ENCODE peak calls at places on chromosome 17, in nine cellular contexts. D is transverse colon; I is RWPE2; F is CD8-positive, alpha-beta T cell; W is esophagus squamous epithelium; A is heart right ventricle; E is foreskin fibroblast; C is GM12865; T is cardiac muscle cell. Q is an unnamed sample.

GRCh38 chr17:43753488-43754129 is 5.0 kb downstream of the SOST start:
- DNase-seq in I (no peak), F (no peak), D (no peak), T (no peak), W (no peak), E (peak), A (no peak), C (peak), Q (no peak)

GRCh38 chr17:63573634-63574033 is 23.4 kb downstream of the DCAF7 start:
- DNase-seq in E (no peak), D (no peak), F (no peak), I (no peak), A (no peak), W (no peak), C (no peak), T (no peak), Q (no peak)

GRCh38 chr17:44763170-44763569 is 4.4 kb downstream of the ADAM11 start:
- DNase-seq in D (no peak), F (no peak), A (no peak), T (no peak), E (no peak), C (no peak), W (no peak), I (no peak), Q (no peak)

GRCh38 chr17:18257268-18257681 is 1.3 kb downstream of the FLII start:
- DNase-seq in E (no peak), D (peak), A (no peak), I (peak), C (no peak), F (no peak), T (no peak), W (no peak), Q (no peak)

GRCh38 chr17:42387221-42387657 is 1.0 kb downstream of the STAT3 start:
- DNase-seq in T (no peak), I (no peak), D (no peak), F (no peak), C (no peak), W (no peak), E (peak), A (no peak), Q (no peak)

GRCh38 chr17:16418684-16419066 is 3.3 kb downstream of the TRPV2 start:
- DNase-seq in A (no peak), W (no peak), C (peak), I (no peak), D (no peak), F (no peak), E (peak), T (no peak), Q (no peak)

GRCh38 chr17:30130121-30130520 is 13.5 kb downstream of the NSRP1 start:
- DNase-seq in D (no peak), A (no peak), C (no peak), F (no peak), W (no peak), E (no peak), T (no peak), I (no peak), Q (no peak)

GRCh38 chr17:2283302-2283701 is 20.3 kb downstream of the SMG6 start:
- DNase-seq in I (no peak), T (no peak), W (no peak), E (no peak), D (no peak), F (no peak), C (no peak), A (no peak), Q (no peak)

GRCh38 chr17:63626551-63627228 is 4.5 kb downstream of the MAP3K3 start:
- DNase-seq in C (no peak), I (no peak), A (no peak), F (no peak), E (peak), D (no peak), T (no peak), W (no peak), Q (no peak)

GRCh38 chr17:65794572-65794971 is 233.1 kb upstream of the AXIN2 start:
- DNase-seq in E (peak), C (peak), T (peak), A (no peak), D (no peak), F (no peak), W (no peak), I (no peak), Q (no peak)

GRCh38 chr17:78438271-78438691 is 59.8 kb downstream of the PGS1 start:
- DNase-seq in F (no peak), D (no peak), W (no peak), C (no peak), A (no peak), T (no peak), E (no peak), I (no peak), Q (no peak)

GRCh38 chr17:71649986-71650385 is 470.8 kb upstream of the SOX9 start:
- DNase-seq in E (peak), C (no peak), F (no peak), I (no peak), A (no peak), W (no peak), T (no peak), D (no peak), Q (no peak)

GRCh38 chr17:49742256-49742655 is 21.7 kb downstream of the FAM117A start:
- DNase-seq in T (no peak), A (no peak), W (no peak), I (no peak), E (no peak), F (no peak), D (no peak), C (no peak), Q (no peak)

GRCh38 chr17:41777579-41778188 is 8.8 kb downstream of the JUP start:
- DNase-seq in E (peak), C (no peak), T (no peak), D (peak), W (no peak), F (no peak), A (peak), I (no peak), Q (no peak)

GRCh38 chr17:19713462-19713861 is 2.9 kb downstream of the SLC47A2 start:
- DNase-seq in D (no peak), I (no peak), F (no peak), T (no peak), E (no peak), C (no peak), A (no peak), W (no peak), Q (no peak)
- TF ChIP-seq CTCF in D (no peak), I (no peak), F (no peak), T (no peak), E (peak), C (peak), A (no peak), W (no peak), Q (no peak)

DNA sequence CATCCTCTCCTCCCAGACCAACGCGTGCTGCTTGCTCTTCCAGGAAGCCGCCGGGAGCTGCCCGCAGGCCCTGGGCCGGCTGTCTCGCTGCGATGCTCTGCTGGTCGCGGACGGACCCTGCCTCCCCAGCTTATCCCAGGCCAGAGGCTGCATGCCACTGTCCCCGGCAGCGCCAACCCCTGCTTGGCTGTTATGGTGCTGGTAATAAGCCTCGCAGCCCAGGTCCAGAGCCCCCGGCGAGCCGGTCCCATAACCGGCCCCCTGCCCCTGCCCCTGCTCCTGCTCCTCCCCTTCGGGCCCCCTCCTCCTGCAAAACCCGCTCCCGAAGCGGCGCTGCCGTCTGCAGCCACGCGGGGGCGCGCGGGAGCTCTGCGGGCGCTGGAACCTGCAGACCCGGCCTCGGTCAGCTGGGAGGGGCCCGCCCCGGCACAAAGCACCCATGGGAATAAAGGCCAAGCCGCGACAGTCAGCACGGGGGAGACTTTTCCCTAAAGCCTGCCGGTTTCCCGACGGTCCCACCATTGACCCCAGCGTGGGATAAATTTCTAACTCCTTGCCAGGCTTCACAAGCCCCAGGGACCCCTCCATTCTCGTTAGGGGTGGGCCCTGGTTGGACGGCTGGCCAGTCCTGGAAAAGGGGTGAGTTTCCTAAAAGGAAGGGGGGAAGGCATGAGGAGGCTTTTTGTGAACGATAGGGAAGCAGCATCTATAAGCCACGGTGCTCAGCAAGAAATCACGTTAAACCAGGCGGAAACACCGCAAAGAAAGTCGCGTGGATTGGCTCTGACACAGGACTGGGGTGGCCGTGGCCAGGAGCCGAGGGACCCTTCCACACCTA is 11.2 kb downstream of the ENPP7 start:
- DNase-seq in T (peak), A (peak), C (peak), D (peak), W (no peak), E (peak), F (peak), I (no peak), Q (peak)
- TF ChIP-seq CTCF in T (peak), A (peak), C (peak), D (peak), W (peak), E (peak), F (peak), I (peak), Q (peak)

DNA sequence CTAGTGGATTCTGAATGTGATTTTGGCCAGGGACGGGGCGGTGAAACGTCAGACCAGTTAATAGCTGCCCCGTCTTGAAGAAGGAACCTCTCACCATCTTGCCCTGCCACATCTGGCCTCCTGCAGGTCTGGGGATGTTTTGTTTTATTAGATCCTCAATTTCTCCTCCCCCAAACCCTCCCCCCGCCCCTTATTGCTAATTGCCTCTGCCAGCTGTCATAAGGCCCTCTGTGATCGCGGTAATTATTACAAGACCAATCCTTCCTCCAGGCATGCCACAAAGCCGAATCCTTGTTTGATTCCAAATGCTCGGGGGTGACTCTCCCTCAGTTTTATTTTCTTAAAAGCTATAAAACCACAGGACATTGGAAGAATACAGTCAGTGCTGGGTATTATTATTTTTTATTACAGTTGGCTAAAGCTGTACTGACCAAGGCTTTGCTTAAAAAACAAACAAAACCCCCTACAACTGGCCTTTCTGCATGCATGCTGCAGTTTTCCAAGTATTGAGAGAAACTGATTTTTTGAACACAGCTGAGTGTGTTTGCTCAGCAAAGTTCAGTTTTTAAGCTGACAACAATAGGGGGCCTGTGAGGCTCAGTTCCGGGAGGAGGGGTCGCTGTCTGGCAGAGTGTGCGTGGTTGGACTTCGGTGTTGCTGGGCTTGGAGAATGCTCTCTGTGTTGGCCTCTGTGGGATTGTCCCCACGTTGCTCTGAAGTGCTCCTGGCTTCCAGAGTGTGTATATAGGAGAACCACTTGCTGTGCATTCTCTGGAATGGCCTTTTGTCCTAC is 1.7 kb downstream of the KSR1 start:
- DNase-seq in D (no peak), I (no peak), T (peak), E (peak), A (no peak), W (no peak), F (no peak), C (peak), Q (no peak)
- TF ChIP-seq CTCF in D (no peak), I (no peak), T (no peak), E (no peak), A (no peak), W (peak), F (no peak), C (no peak), Q (no peak)

GRCh38 chr17:38815576-38816193 is 9.4 kb downstream of the CWC25 start:
- DNase-seq in T (no peak), W (no peak), E (peak), F (no peak), A (no peak), D (no peak), I (no peak), C (peak), Q (no peak)
- TF ChIP-seq CTCF in T (peak), W (peak), E (peak), F (peak), A (no peak), D (no peak), I (peak), C (peak), Q (no peak)

DNA sequence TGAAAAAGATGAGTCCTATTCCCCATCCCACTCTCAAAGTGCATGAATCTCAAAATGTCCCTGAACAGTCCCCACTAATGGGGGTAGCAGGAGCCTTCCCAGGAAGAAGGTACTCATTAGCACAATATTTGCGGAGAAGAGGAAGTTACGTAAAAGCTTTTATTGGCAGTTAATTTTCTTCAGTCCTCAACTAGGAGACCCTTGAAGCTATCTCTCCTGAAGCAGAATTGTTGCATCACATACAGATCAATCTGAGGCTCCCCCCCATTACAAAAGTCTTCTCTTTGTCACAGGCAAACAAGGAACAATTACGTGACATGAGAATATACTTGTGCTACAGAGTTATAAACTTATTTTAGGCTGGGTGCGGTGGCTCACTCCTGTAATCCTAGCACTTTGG is 14.2 kb downstream of the SLFN12L start:
- DNase-seq in I (no peak), T (no peak), C (no peak), D (no peak), A (no peak), W (no peak), F (no peak), E (no peak), Q (no peak)
- TF ChIP-seq CTCF in I (no peak), T (no peak), C (no peak), D (no peak), A (no peak), W (no peak), F (no peak), E (no peak), Q (no peak)

DNA sequence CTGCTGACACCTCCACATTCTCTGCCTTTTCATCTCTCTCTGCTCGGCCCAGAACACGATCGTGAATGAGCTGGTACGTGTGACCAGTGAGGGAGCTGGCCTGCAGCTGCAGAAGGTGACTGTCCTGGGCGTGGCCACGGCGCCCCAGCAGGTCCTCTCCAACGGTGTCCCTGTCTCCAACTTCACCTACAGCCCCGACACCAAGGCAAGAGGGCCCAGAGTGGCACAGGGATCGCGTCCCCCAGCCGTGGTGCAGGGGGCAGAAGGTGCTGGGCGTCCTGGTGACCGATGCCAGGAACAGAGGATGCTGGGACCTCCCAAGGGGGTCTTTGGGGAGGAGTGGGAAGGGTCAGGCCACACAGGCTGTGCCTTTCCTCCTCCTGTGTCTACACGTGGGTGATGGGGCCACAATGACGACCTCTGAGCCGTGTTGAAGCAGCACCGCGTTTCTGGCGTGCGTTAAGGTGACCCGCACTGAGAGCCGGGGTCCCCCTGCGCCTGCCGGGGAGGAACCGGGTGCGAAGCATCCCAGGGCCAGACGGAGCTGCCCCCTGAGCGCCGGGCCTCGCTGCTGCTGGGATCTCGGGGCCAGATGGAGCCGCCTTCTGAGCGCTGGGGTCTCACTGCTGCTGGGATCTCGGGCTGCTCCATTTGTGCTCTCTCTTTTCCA is 17.4 kb downstream of the GAA start:
- DNase-seq in D (no peak), C (no peak), W (no peak), F (no peak), I (peak), A (no peak), E (no peak), T (no peak), Q (no peak)
- TF ChIP-seq CTCF in D (no peak), C (no peak), W (no peak), F (no peak), I (no peak), A (no peak), E (no peak), T (no peak), Q (no peak)

GRCh38 chr17:20896153-20896649 is 146.6 kb downstream of the USP22 start:
- DNase-seq in I (no peak), E (peak), C (peak), F (peak), T (no peak), A (peak), W (no peak), D (peak), Q (no peak)
- TF ChIP-seq CTCF in I (peak), E (no peak), C (no peak), F (no peak), T (peak), A (no peak), W (no peak), D (no peak), Q (no peak)

GRCh38 chr17:40561871-40562611 is 3.2 kb downstream of the CCR7 start:
- DNase-seq in W (no peak), D (no peak), E (no peak), F (peak), I (no peak), T (no peak), C (peak), A (no peak), Q (no peak)
- TF ChIP-seq CTCF in W (peak), D (no peak), E (peak), F (peak), I (no peak), T (peak), C (peak), A (peak), Q (no peak)

GRCh38 chr17:81374890-81375289 is 20.4 kb upstream of the BAHCC1 start:
- DNase-seq in A (no peak), T (no peak), F (no peak), I (no peak), C (no peak), W (no peak), E (no peak), D (no peak), Q (no peak)

GRCh38 chr17:81373536-81374160 is 21.6 kb upstream of the BAHCC1 start:
- DNase-seq in A (no peak), D (no peak), E (no peak), C (no peak), I (no peak), T (no peak), W (no peak), F (no peak), Q (no peak)

GRCh38 chr17:81368623-81369022 is 26.6 kb upstream of the BAHCC1 start:
- DNase-seq in T (no peak), D (no peak), A (no peak), W (no peak), I (no peak), E (no peak), C (no peak), F (no peak), Q (no peak)

GRCh38 chr17:81370304-81370703 is 25.0 kb upstream of the BAHCC1 start:
- DNase-seq in W (no peak), T (no peak), C (no peak), E (no peak), D (no peak), A (no peak), I (no peak), F (no peak), Q (no peak)

DNA sequence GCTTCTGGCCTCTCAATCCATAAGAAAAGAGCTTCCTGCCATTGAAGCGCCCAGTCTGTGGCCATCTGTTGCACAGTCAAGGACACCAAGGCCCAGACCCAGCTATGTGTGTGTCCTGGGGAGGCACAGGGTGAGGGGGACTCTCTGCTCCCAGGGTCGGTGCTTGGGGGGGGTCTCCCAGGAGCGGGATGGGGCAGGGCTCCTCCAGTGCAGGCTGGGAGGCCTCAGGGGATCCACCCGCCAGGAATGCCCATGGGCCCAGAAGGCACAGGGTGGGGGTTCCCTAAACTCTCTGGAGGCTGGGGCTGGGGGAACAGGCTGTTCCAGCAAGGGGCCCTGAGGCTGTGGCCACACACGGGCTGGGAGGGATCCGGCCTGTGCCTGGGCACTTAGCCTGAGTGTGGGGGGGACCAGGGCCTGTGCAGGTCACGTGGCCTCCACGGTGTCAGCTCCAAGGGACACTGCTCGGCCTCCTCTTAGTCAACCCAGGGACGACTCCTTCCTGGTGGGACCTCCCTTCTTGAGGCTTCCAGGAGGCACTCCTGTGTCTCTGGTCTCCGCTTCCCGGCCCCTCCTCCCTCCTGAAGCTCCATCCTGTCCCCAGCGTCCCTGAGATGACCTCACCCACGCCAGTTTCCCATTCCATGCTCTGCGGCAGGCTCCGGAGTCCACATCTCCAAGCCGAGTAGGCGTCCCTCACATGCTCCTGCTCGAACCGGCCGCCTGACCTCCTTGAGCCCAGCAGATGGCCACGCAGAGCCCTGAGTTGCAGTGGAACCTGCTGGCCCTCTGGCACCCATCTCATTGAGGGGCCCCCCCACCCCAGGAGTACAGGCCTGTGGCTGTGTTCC is 23.1 kb upstream of the BAHCC1 start:
- DNase-seq in I (peak), F (no peak), C (no peak), A (peak), W (no peak), D (peak), E (peak), T (peak), Q (no peak)
- TF ChIP-seq CTCF in I (peak), F (no peak), C (no peak), A (peak), W (peak), D (no peak), E (peak), T (peak), Q (no peak)